ENCODE peak calls at places on chromosomes 5 and 9, in five cellular contexts. One of them, this sample, is unnamed. For H3K79me2, the result is how much of the 10 kb centered on the place peaks cover.

GRCh38 chr9:13113751-13114150 is 165.7 kb downstream of the MPDZ start:
- DNase-seq in OCI-LY7: no peak
- DNase-seq in PC-3: peak
- DNase-seq in neural progenitor cell: no peak
- DNase-seq in GM23338: no peak
- DNase-seq in this sample: no peak

GRCh38 chr9:123470121-123470851 is 114.3 kb downstream of the CRB2 start:
- DNase-seq in OCI-LY7: no peak
- DNase-seq in PC-3: no peak
- DNase-seq in neural progenitor cell: no peak
- DNase-seq in GM23338: no peak
- DNase-seq in this sample: no peak

GRCh38 chr5:177256296-177256695 is 47.2 kb downstream of the RAB24 start:
- DNase-seq in OCI-LY7: no peak
- DNase-seq in PC-3: peak
- DNase-seq in neural progenitor cell: no peak
- DNase-seq in GM23338: no peak
- DNase-seq in this sample: no peak

GRCh38 chr9:121958530-121958929 is 134.6 kb downstream of the TTLL11 start:
- DNase-seq in OCI-LY7: no peak
- DNase-seq in PC-3: peak
- DNase-seq in neural progenitor cell: no peak
- DNase-seq in GM23338: no peak
- DNase-seq in this sample: no peak

GRCh38 chr9:120482424-120483186 is 97.4 kb downstream of the CDK5RAP2 start:
- DNase-seq in OCI-LY7: no peak
- DNase-seq in PC-3: no peak
- DNase-seq in neural progenitor cell: no peak
- DNase-seq in GM23338: no peak
- DNase-seq in this sample: no peak

GRCh38 chr5:161230222-161230621 is 316.3 kb downstream of the GABRB2 start:
- DNase-seq in OCI-LY7: no peak
- DNase-seq in PC-3: no peak
- DNase-seq in neural progenitor cell: peak
- DNase-seq in GM23338: peak
- DNase-seq in this sample: peak

GRCh38 chr9:26170224-26170623 is 492.0 kb upstream of the TUSC1 start:
- DNase-seq in OCI-LY7: no peak
- DNase-seq in PC-3: no peak
- DNase-seq in neural progenitor cell: no peak
- DNase-seq in GM23338: no peak
- DNase-seq in this sample: no peak

GRCh38 chr9:138046641-138047301 is 169.2 kb downstream of the CACNA1B start:
- DNase-seq in OCI-LY7: no peak
- DNase-seq in PC-3: no peak
- DNase-seq in neural progenitor cell: no peak
- DNase-seq in GM23338: no peak
- DNase-seq in this sample: no peak

GRCh38 chr5:17928571-17928970 is 294.3 kb downstream of the TAF11L14 start:
- DNase-seq in OCI-LY7: no peak
- DNase-seq in PC-3: no peak
- DNase-seq in neural progenitor cell: no peak
- DNase-seq in GM23338: no peak
- DNase-seq in this sample: no peak

GRCh38 chr9:71752352-71752751 is 16.0 kb downstream of the CEMIP2 start:
- DNase-seq in OCI-LY7: no peak
- DNase-seq in PC-3: no peak
- DNase-seq in neural progenitor cell: peak
- DNase-seq in GM23338: no peak
- DNase-seq in this sample: no peak

GRCh38 chr9:109733690-109734089 is 46.3 kb upstream of the PALM2AKAP2 start:
- DNase-seq in OCI-LY7: no peak
- DNase-seq in PC-3: peak
- DNase-seq in neural progenitor cell: no peak
- DNase-seq in GM23338: peak
- DNase-seq in this sample: peak

GRCh38 chr5:129460121-129460950 is at the start of gene ADAMTS19:
- DNase-seq in OCI-LY7: no peak
- DNase-seq in PC-3: peak
- DNase-seq in neural progenitor cell: peak
- DNase-seq in GM23338: peak
- DNase-seq in this sample: peak

GRCh38 chr5:122805481-122805880 is 30.6 kb downstream of the SNX2 start:
- DNase-seq in OCI-LY7: no peak
- DNase-seq in PC-3: no peak
- DNase-seq in neural progenitor cell: no peak
- DNase-seq in GM23338: no peak
- DNase-seq in this sample: no peak

GRCh38 chr9:25891534-25891933 is 213.3 kb upstream of the TUSC1 start:
- DNase-seq in OCI-LY7: no peak
- DNase-seq in PC-3: no peak
- DNase-seq in neural progenitor cell: no peak
- DNase-seq in GM23338: no peak
- DNase-seq in this sample: no peak

GRCh38 chr9:95480346-95480745 is 36.4 kb downstream of the PTCH1 start:
- DNase-seq in OCI-LY7: no peak
- DNase-seq in PC-3: no peak
- DNase-seq in neural progenitor cell: no peak
- DNase-seq in GM23338: no peak
- DNase-seq in this sample: no peak

GRCh38 chr9:95477885-95478790 is 38.6 kb downstream of the PTCH1 start:
- DNase-seq in OCI-LY7: no peak
- DNase-seq in PC-3: no peak
- DNase-seq in neural progenitor cell: peak
- DNase-seq in GM23338: no peak
- DNase-seq in this sample: no peak

GRCh38 chr9:95481000-95481399 is 35.8 kb downstream of the PTCH1 start:
- DNase-seq in OCI-LY7: no peak
- DNase-seq in PC-3: no peak
- DNase-seq in neural progenitor cell: no peak
- DNase-seq in GM23338: no peak
- DNase-seq in this sample: no peak

GRCh38 chr9:95483431-95483830 is 33.3 kb downstream of the PTCH1 start:
- DNase-seq in OCI-LY7: no peak
- DNase-seq in PC-3: no peak
- DNase-seq in neural progenitor cell: no peak
- DNase-seq in GM23338: no peak
- DNase-seq in this sample: no peak

DNA sequence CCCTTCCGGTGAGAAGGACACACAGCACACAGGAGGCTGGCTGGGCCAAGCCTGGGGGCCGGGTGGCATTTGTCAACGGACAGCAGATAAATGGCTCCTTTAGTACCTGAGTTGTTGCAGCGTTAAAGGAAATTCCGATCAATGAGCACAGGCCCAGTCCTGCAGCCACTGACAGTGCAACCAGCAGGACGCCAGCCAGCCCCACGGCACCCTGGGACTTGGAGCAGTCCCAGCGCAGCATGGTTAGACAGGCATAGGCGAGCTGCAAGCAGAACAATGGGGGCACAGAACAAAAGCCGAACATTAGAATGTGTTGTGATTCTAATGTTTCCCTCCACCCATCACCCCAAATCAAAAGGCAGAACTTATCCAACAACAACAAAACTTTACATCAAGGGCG is 39.3 kb downstream of the PTCH1 start:
- DNase-seq in OCI-LY7: no peak
- DNase-seq in PC-3: no peak
- DNase-seq in neural progenitor cell: peak
- DNase-seq in GM23338: no peak
- DNase-seq in this sample: no peak
- TF ChIP-seq EZH2phosphoT487 in OCI-LY7: no peak
- TF ChIP-seq EZH2phosphoT487 in PC-3: no peak
- TF ChIP-seq EZH2phosphoT487 in neural progenitor cell: no peak
- TF ChIP-seq EZH2phosphoT487 in GM23338: no peak
- TF ChIP-seq EZH2phosphoT487 in this sample: no peak

DNA sequence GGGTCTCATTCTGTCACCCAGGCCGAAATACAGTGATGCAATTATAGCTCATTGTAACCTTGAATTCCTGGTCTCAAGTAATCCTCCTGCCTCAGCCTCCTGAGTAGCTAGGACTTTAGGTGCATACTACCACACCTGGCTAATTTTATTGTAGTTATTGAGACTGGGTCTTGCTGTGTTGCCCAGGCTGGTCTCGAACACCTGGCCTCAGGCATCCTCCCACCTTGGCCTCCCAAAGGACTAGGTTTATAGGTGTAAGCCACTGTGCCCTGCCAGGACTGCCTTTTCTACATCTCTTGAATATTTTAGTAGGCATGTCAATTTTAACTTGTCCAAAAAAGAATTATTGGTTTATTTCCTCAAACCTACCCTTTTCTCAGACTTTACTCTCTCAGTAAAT is 16.9 kb downstream of the DENND4C start:
- DNase-seq in OCI-LY7: no peak
- DNase-seq in PC-3: no peak
- DNase-seq in neural progenitor cell: no peak
- DNase-seq in GM23338: no peak
- DNase-seq in this sample: no peak
- H3K79me2 ChIP-seq in OCI-LY7: under half
- H3K79me2 ChIP-seq in PC-3: half or more
- H3K79me2 ChIP-seq in neural progenitor cell: half or more
- H3K79me2 ChIP-seq in GM23338: half or more
- H3K79me2 ChIP-seq in this sample: half or more

DNA sequence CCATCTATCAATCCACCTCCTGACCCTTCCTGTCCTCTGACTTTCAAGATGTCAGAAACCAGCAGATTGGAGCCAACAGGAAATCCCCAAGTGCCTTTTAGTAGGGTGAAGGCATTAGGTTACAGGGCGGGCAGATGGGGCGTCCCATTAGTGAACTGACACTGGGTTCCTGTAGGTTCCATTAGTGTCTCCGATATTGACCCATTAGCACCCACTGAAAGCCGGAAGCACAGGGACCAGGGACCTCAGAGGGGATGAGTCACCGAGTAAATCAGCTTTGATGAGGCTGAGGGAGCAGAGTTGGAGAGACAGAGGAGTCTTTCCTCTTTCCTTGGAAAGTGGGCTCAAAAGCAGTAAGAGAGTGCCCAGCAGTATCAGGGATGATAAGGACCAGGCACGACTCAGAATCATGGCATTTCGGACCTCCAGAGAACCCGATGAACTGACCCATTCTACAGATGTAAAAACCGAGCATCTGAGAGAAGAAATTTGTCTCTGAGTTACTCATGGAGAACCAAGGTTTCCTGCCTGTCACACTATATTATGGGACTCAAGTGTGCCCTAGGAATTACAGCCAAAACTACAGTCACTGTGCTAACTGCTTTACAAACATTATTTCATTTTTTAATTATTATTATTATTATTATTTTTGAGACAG is 47.2 kb upstream of the FABP6 start:
- DNase-seq in OCI-LY7: no peak
- DNase-seq in PC-3: peak
- DNase-seq in neural progenitor cell: no peak
- DNase-seq in GM23338: no peak
- DNase-seq in this sample: no peak
- H2AFZ ChIP-seq in OCI-LY7: no peak
- H2AFZ ChIP-seq in PC-3: no peak
- H2AFZ ChIP-seq in neural progenitor cell: no peak
- H2AFZ ChIP-seq in GM23338: no peak
- H2AFZ ChIP-seq in this sample: no peak

GRCh38 chr5:19531374-19531952 is 456.5 kb downstream of the CDH18 start:
- DNase-seq in OCI-LY7: no peak
- DNase-seq in PC-3: peak
- DNase-seq in neural progenitor cell: no peak
- DNase-seq in GM23338: no peak
- DNase-seq in this sample: peak
- TF ChIP-seq EZH2phosphoT487 in OCI-LY7: no peak
- TF ChIP-seq EZH2phosphoT487 in PC-3: no peak
- TF ChIP-seq EZH2phosphoT487 in neural progenitor cell: no peak
- TF ChIP-seq EZH2phosphoT487 in GM23338: no peak
- TF ChIP-seq EZH2phosphoT487 in this sample: no peak

DNA sequence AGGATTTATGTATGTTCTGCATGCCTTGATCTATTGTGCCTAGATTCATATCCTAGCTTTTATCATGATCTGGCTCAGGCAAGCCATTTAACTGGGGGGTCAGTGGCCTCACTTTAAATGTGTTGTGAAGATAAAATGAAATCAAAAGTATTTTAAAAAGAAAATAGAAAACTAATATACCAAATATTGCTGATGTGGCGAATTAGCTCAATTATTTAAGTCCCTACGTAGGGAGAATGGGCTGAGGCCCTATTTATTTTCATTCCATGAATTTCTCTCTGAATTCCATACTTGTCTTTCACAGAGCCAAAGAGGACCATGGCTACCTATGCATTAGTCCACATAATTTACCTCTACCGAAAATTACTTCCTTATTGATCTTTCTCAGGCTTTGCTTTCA is 1.8 kb downstream of the MBLAC2 start:
- DNase-seq in OCI-LY7: no peak
- DNase-seq in PC-3: no peak
- DNase-seq in neural progenitor cell: no peak
- DNase-seq in GM23338: no peak
- DNase-seq in this sample: no peak
- H3K79me2 ChIP-seq in OCI-LY7: under half
- H3K79me2 ChIP-seq in PC-3: half or more
- H3K79me2 ChIP-seq in neural progenitor cell: under half
- H3K79me2 ChIP-seq in GM23338: under half
- H3K79me2 ChIP-seq in this sample: under half